ENCODE peak calls at places on chromosomes 5 and 9, in seven cellular contexts. U, Y, S, R, D, F and J are unnamed samples.

GRCh38 chr9:5549671-5550650 is 39.6 kb downstream of the PDCD1LG2 start:
- DNase-seq in Y (no peak), F (no peak), D (no peak), S (no peak), R (peak), U (peak), J (no peak)

GRCh38 chr9:20014168-20014567 is 225.3 kb upstream of the SLC24A2 start:
- DNase-seq in S (no peak), D (no peak), R (no peak), F (no peak), U (no peak), Y (no peak), J (no peak)

GRCh38 chr5:17314907-17315471 is 97.6 kb downstream of the BASP1 start:
- DNase-seq in Y (no peak), U (peak), F (no peak), D (no peak), R (no peak), S (no peak), J (no peak)

GRCh38 chr5:15191012-15191411 is 309.0 kb upstream of the FBXL7 start:
- DNase-seq in F (no peak), R (no peak), Y (no peak), D (no peak), U (peak), S (no peak), J (no peak)

GRCh38 chr9:16661816-16662215 is 208.7 kb downstream of the BNC2 start:
- DNase-seq in F (no peak), Y (no peak), D (no peak), R (no peak), U (no peak), S (no peak), J (no peak)

GRCh38 chr9:90943341-90943740 is 141.7 kb downstream of the SYK start:
- DNase-seq in U (peak), R (peak), F (no peak), Y (no peak), S (no peak), D (no peak), J (peak)

GRCh38 chr9:93326056-93326455 is 125.4 kb upstream of the FAM120A start:
- DNase-seq in Y (no peak), S (no peak), R (no peak), U (no peak), D (no peak), F (no peak), J (no peak)

GRCh38 chr5:135232958-135233357 is 166.1 kb downstream of the MACROH2A1 start:
- DNase-seq in R (no peak), U (peak), S (no peak), D (no peak), F (no peak), Y (no peak), J (no peak)

GRCh38 chr5:146076455-146076854 is 28.9 kb downstream of the PLAC8L1 start:
- DNase-seq in D (no peak), F (no peak), S (no peak), R (no peak), Y (no peak), U (no peak), J (no peak)